ENCODE peak calls at places on chromosomes 4 and X, in ten cellular contexts. A, V, J, R, G, D, K, Y, N and E are unnamed samples.

GRCh38 chrX:49309401-49309981 is 6.0 kb downstream of the GAGE10 start:
- DNase-seq in J (no peak), D (peak; percentile 54), R (no peak), A (no peak), N (no peak), G (no peak), Y (no peak), V (no peak), K (no peak), E (no peak)

GRCh38 chr4:17309567-17310268 is 202.2 kb downstream of the QDPR start:
- DNase-seq in R (no peak), V (no peak), N (no peak), A (no peak), J (no peak), Y (no peak), K (no peak), D (no peak), G (no peak), E (no peak)

GRCh38 chrX:129108936-129109335 is 414.4 kb downstream of the SMARCA1 start:
- DNase-seq in Y (no peak), V (no peak), J (no peak), N (no peak), A (no peak), R (no peak), K (no peak), G (no peak), D (no peak), E (no peak)

GRCh38 chr4:182447938-182448280 is 204.7 kb downstream of the TENM3 start:
- DNase-seq in J (no peak), N (no peak), D (no peak), A (no peak), V (no peak), K (no peak), Y (no peak), R (no peak), G (no peak), E (no peak)

GRCh38 chrX:136794080-136794479 is 13.3 kb upstream of the ARHGEF6 start:
- DNase-seq in D (no peak), R (no peak), J (no peak), K (no peak), V (no peak), Y (no peak), A (no peak), N (no peak), G (no peak), E (no peak)

GRCh38 chrX:49042581-49043219 is 457 bp downstream of the TFE3 start:
- DNase-seq in K (no peak), N (no peak), D (no peak), G (no peak), Y (no peak), V (no peak), R (peak; percentile 12), J (no peak), A (no peak), E (no peak)

GRCh38 chr4:8164194-8164565 is 5.6 kb upstream of the ABLIM2 start:
- DNase-seq in G (no peak), D (no peak), R (no peak), K (no peak), N (no peak), J (no peak), A (no peak), V (no peak), Y (no peak), E (no peak)

GRCh38 chrX:75746891-75747639 is 38.0 kb downstream of the MAGEE2 start:
- DNase-seq in N (peak; percentile 13), Y (peak; percentile 0), K (peak; percentile 52), A (no peak), D (peak; percentile 10), R (peak; percentile 7), G (no peak), J (peak; percentile 56), V (no peak), E (no peak)

GRCh38 chrX:47191806-47192401 is 1.7 kb upstream of the UBA1 start:
- DNase-seq in K (no peak), N (no peak), J (no peak), A (no peak), D (no peak), Y (no peak), G (no peak), V (no peak), R (no peak), E (no peak)

GRCh38 chr4:87120411-87121162 is 99.8 kb downstream of the KLHL8 start:
- DNase-seq in N (no peak), Y (peak; percentile 88), K (peak; percentile 80), R (no peak), J (no peak), G (peak; percentile 78), V (no peak), A (no peak), D (no peak), E (no peak)

GRCh38 chrX:94051926-94052325 is 377.9 kb downstream of the FAM133A start:
- DNase-seq in K (no peak), N (no peak), A (no peak), J (no peak), R (no peak), D (no peak), Y (no peak), V (no peak), G (no peak), E (no peak)

GRCh38 chr4:110411599-110412011 is 64.3 kb upstream of the ENPEP start:
- DNase-seq in G (no peak), J (peak; percentile 9), R (no peak), Y (no peak), V (no peak), A (no peak), K (no peak), D (no peak), N (no peak), E (no peak)

GRCh38 chr4:6474053-6474568 is 1.7 kb upstream of the PPP2R2C start:
- DNase-seq in V (no peak), G (peak; percentile 12), K (no peak), N (peak; percentile 50), D (no peak), A (no peak), R (no peak), J (no peak), Y (no peak), E (no peak)

GRCh38 chrX:64321507-64321906 is 73.7 kb downstream of the MTMR8 start:
- DNase-seq in J (no peak), N (no peak), R (no peak), K (no peak), D (no peak), V (no peak), Y (no peak), A (no peak), G (no peak), E (no peak)

GRCh38 chrX:152861116-152861515 is 30.3 kb downstream of the NSDHL start:
- DNase-seq in R (no peak), K (no peak), G (no peak), Y (no peak), N (no peak), D (no peak), A (no peak), V (no peak), J (no peak), E (no peak)

GRCh38 chr4:15327311-15328298 is 100.2 kb upstream of the C1QTNF7 start:
- DNase-seq in A (no peak), Y (no peak), N (no peak), K (no peak), G (peak; percentile 31), D (no peak), J (peak; percentile 73), V (peak; percentile 99), R (no peak), E (no peak)

GRCh38 chr4:173500841-173501591 is 29.0 kb downstream of the HAND2 start:
- DNase-seq in J (no peak), G (no peak), N (no peak), Y (no peak), V (no peak), A (peak; percentile 45), D (no peak), R (no peak), K (no peak), E (no peak)